ENCODE peak calls at places on chromosomes 11 and 22, in five cellular contexts. One of them, this sample, is unnamed.

GRCh38 chr11:47552581-47553416 is at the start of gene CELF1:
- DNase-seq in H54: peak; percentile 80
- DNase-seq in right lobe of liver: peak; percentile 95
- DNase-seq in stimulated activated CD8-positive, alpha-beta memory T cell treated with anti-CD3 and anti-CD28 coated beads, Interleukin-15, amount 100 ng/mL, for 4 hours: peak; percentile 86
- DNase-seq in GM20000: peak; percentile 95
- DNase-seq in this sample: peak; percentile 90

GRCh38 chr11:83087035-83087434 is 15.3 kb upstream of the RAB30 start:
- DNase-seq in H54: no peak
- DNase-seq in right lobe of liver: no peak
- DNase-seq in stimulated activated CD8-positive, alpha-beta memory T cell treated with anti-CD3 and anti-CD28 coated beads, Interleukin-15, amount 100 ng/mL, for 4 hours: no peak
- DNase-seq in GM20000: no peak
- DNase-seq in this sample: peak; percentile 49

GRCh38 chr11:33682446-33682845 is 18.2 kb downstream of the C11orf91 start:
- DNase-seq in H54: no peak
- DNase-seq in right lobe of liver: no peak
- DNase-seq in stimulated activated CD8-positive, alpha-beta memory T cell treated with anti-CD3 and anti-CD28 coated beads, Interleukin-15, amount 100 ng/mL, for 4 hours: no peak
- DNase-seq in GM20000: no peak
- DNase-seq in this sample: no peak

GRCh38 chr11:77090046-77090372 is 12.6 kb upstream of the OMP start:
- DNase-seq in H54: no peak
- DNase-seq in right lobe of liver: no peak
- DNase-seq in stimulated activated CD8-positive, alpha-beta memory T cell treated with anti-CD3 and anti-CD28 coated beads, Interleukin-15, amount 100 ng/mL, for 4 hours: no peak
- DNase-seq in GM20000: no peak
- DNase-seq in this sample: no peak

GRCh38 chr11:3135491-3136440 is 29.3 kb downstream of the OSBPL5 start:
- DNase-seq in H54: no peak
- DNase-seq in right lobe of liver: peak; percentile 47
- DNase-seq in stimulated activated CD8-positive, alpha-beta memory T cell treated with anti-CD3 and anti-CD28 coated beads, Interleukin-15, amount 100 ng/mL, for 4 hours: no peak
- DNase-seq in GM20000: no peak
- DNase-seq in this sample: no peak

GRCh38 chr11:9982127-9982795 is 311.8 kb downstream of the SBF2 start:
- DNase-seq in H54: peak; percentile 11
- DNase-seq in right lobe of liver: no peak
- DNase-seq in stimulated activated CD8-positive, alpha-beta memory T cell treated with anti-CD3 and anti-CD28 coated beads, Interleukin-15, amount 100 ng/mL, for 4 hours: no peak
- DNase-seq in GM20000: no peak
- DNase-seq in this sample: peak; percentile 52

GRCh38 chr11:2268911-2269600 is 1.3 kb downstream of the ASCL2 start:
- DNase-seq in H54: peak; percentile 51
- DNase-seq in right lobe of liver: peak; percentile 80
- DNase-seq in stimulated activated CD8-positive, alpha-beta memory T cell treated with anti-CD3 and anti-CD28 coated beads, Interleukin-15, amount 100 ng/mL, for 4 hours: peak; percentile 82
- DNase-seq in GM20000: peak; percentile 75
- DNase-seq in this sample: peak; percentile 10

GRCh38 chr11:121467965-121468364 is 15.2 kb upstream of the SORL1-AS1 start:
- DNase-seq in H54: no peak
- DNase-seq in right lobe of liver: no peak
- DNase-seq in stimulated activated CD8-positive, alpha-beta memory T cell treated with anti-CD3 and anti-CD28 coated beads, Interleukin-15, amount 100 ng/mL, for 4 hours: peak; percentile 62
- DNase-seq in GM20000: peak; percentile 73
- DNase-seq in this sample: no peak

GRCh38 chr11:64659417-64660144 is 63.4 kb downstream of the NRXN2 start:
- DNase-seq in H54: peak; percentile 79
- DNase-seq in right lobe of liver: peak; percentile 71
- DNase-seq in stimulated activated CD8-positive, alpha-beta memory T cell treated with anti-CD3 and anti-CD28 coated beads, Interleukin-15, amount 100 ng/mL, for 4 hours: no peak
- DNase-seq in GM20000: no peak
- DNase-seq in this sample: peak; percentile 38

GRCh38 chr11:72244317-72245231 is 598 bp upstream of the PHOX2A start:
- DNase-seq in H54: no peak
- DNase-seq in right lobe of liver: no peak
- DNase-seq in stimulated activated CD8-positive, alpha-beta memory T cell treated with anti-CD3 and anti-CD28 coated beads, Interleukin-15, amount 100 ng/mL, for 4 hours: no peak
- DNase-seq in GM20000: peak; percentile 37
- DNase-seq in this sample: no peak

GRCh38 chr22:24181088-24181995 is at the start of gene SUSD2:
- DNase-seq in H54: no peak
- DNase-seq in right lobe of liver: peak; percentile 69
- DNase-seq in stimulated activated CD8-positive, alpha-beta memory T cell treated with anti-CD3 and anti-CD28 coated beads, Interleukin-15, amount 100 ng/mL, for 4 hours: no peak
- DNase-seq in GM20000: no peak
- DNase-seq in this sample: no peak

GRCh38 chr11:96149743-96150555 is 193.0 kb downstream of the MAML2 start:
- DNase-seq in H54: no peak
- DNase-seq in right lobe of liver: no peak
- DNase-seq in stimulated activated CD8-positive, alpha-beta memory T cell treated with anti-CD3 and anti-CD28 coated beads, Interleukin-15, amount 100 ng/mL, for 4 hours: no peak
- DNase-seq in GM20000: no peak
- DNase-seq in this sample: peak; percentile 65

GRCh38 chr22:34842630-34843029 is 223.3 kb upstream of the ISX start:
- DNase-seq in H54: no peak
- DNase-seq in right lobe of liver: no peak
- DNase-seq in stimulated activated CD8-positive, alpha-beta memory T cell treated with anti-CD3 and anti-CD28 coated beads, Interleukin-15, amount 100 ng/mL, for 4 hours: no peak
- DNase-seq in GM20000: no peak
- DNase-seq in this sample: no peak

GRCh38 chr11:20337526-20338154 is 25.9 kb upstream of the HTATIP2 start:
- DNase-seq in H54: no peak
- DNase-seq in right lobe of liver: no peak
- DNase-seq in stimulated activated CD8-positive, alpha-beta memory T cell treated with anti-CD3 and anti-CD28 coated beads, Interleukin-15, amount 100 ng/mL, for 4 hours: no peak
- DNase-seq in GM20000: peak; percentile 28
- DNase-seq in this sample: peak; percentile 64

This sample was measured in choroid plexus epithelial cell.